ENCODE peak calls at places on chromosome 19, in four cellular contexts. J is WTC11, I is K562, X is HepG2. Z is an unnamed sample.

GRCh38 chr19:33376423-33376822 is 2.9 kb downstream of the CEBPG start:
- DNase-seq in J (no peak), I (no peak), X (peak), Z (no peak)

GRCh38 chr19:55697698-55698097 is 22.7 kb downstream of the EPN1 start:
- DNase-seq in J (no peak), I (no peak), X (no peak), Z (no peak)

GRCh38 chr19:38155453-38155852 is 68.6 kb downstream of the DPF1 start:
- DNase-seq in J (no peak), I (peak), X (no peak), Z (no peak)

GRCh38 chr19:44602071-44602470 is 11.3 kb upstream of the IGSF23 start:
- DNase-seq in J (no peak), I (no peak), X (no peak), Z (no peak)

GRCh38 chr19:41746593-41747227 is 8.6 kb upstream of the CEACAM6 start:
- DNase-seq in J (peak), I (peak), X (peak), Z (no peak)

GRCh38 chr19:6064016-6064702 is 46.1 kb downstream of the RFX2 start:
- DNase-seq in J (no peak), I (no peak), X (no peak), Z (no peak)

GRCh38 chr19:15249560-15249874 is 17.3 kb upstream of the EPHX3 start:
- DNase-seq in J (no peak), I (no peak), X (no peak), Z (no peak)

GRCh38 chr19:42352216-42352892 is 26.9 kb downstream of the MEGF8 start:
- DNase-seq in J (no peak), I (no peak), X (no peak), Z (no peak)

GRCh38 chr19:38412491-38412890 is 9.6 kb downstream of the FAM98C start:
- DNase-seq in J (no peak), I (no peak), X (no peak), Z (no peak)

GRCh38 chr19:1626417-1627010 is 21.3 kb upstream of the UQCR11 start:
- DNase-seq in J (no peak), I (no peak), X (no peak), Z (no peak)

GRCh38 chr19:46731007-46731501 is 14.1 kb upstream of the PRKD2 start:
- DNase-seq in J (no peak), I (peak), X (no peak), Z (no peak)
- TF ChIP-seq TCF7 in J (no peak), I (no peak), X (no peak), Z (no peak)

DNA sequence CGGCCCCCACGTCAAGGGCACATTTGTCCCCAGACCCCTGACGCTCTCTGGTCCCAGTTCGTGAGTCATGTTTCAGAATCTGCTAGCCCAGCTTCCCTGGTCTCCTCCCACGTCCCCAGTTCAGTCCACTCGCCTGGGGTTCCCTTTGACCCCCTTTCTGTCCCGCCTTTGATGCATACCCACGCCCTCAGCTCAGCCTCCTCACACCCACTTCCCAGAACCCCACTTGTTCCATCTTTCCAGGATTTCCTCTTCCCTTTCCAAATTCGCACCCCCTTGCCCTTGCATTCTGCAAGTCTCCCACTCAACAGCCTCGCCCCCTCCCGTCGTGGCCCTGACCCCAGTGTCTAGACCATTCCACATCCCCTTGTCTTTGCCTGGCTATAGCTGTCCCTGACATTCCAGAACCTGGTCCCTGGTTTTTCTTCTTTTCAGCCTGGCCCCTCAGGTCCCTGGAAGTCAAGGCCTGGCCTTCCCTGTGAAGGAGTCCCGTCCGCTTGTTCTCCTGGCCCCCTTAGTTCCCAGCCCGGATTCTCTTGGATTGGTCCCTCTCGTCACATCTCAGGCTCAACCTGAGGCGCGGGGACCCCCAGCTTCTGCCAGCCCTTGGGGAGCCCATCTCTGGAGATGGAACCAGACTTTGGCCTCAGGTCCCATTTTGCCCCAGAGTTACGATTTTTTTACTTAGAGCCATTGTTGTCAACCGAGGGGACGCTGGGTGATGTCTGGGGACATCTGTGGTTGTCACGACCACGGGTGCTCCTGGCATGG is 1.3 kb downstream of the NCLN start:
- DNase-seq in J (no peak), I (peak), X (no peak), Z (no peak)
- TF ChIP-seq TCF7 in J (no peak), I (no peak), X (no peak), Z (no peak)

GRCh38 chr19:16714702-16715294 is 4.8 kb upstream of the NWD1 start:
- DNase-seq in J (peak), I (peak), X (peak), Z (peak)

DNA sequence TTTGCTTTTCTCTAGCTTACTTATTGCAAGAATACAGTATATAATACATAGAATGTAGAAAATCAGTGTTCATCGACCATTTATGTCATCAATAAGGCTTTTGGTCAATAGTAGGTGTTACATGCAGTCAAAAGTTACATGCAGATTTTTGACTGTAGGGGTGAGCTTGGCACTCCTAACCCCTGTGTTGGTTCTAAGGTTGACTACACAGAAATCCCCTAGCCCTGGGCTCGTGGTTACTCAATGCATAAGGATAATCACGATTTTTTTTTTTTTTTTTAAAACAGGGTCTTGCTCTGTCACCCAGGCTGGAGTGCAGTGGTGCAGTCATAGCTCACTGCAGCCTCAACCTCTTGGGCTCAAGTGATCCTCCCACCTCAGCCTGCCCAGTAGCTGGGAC is 4.0 kb upstream of the NWD1 start:
- DNase-seq in J (no peak), I (no peak), X (no peak), Z (no peak)
- TF ChIP-seq TCF7 in J (no peak), I (no peak), X (no peak), Z (no peak)

DNA sequence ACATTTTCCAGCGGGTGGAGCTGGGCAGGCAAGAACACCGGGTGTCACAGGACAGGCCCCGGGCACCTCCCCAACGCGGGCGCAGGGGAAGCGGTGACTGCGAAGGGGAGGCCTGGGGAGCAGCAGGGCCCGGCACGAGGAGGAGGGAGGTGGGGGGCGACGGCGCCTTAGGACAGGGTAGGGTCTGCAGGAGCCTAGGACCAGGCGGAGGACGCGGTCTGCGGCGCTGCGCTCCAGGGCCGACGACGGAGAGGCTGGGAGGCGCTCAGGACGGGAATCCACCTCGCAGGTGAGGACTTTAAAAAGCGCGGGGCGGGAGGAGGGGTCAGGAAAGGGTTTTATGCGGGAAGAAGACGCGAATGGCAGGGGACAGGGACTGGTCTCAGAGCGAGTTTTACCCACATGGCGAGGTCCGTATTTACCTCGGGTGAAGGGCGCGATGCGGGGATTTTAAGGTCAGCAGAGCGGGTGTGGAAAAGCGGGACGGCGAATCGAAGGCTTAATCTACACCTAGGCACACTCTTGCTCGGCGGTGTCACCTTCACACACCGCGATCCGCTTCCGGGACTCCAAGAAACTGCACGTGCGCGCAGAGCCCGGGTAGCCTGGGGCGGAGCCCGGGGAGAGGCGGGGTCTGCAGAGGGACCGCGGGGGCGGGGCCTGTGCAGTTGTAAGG is 13.5 kb downstream of the ERVV-2 start:
- DNase-seq in J (peak), I (no peak), X (no peak), Z (no peak)
- TF ChIP-seq TCF7 in J (no peak), I (no peak), X (no peak), Z (no peak)

GRCh38 chr19:4015705-4016402 is 8.3 kb downstream of the PIAS4 start:
- DNase-seq in J (no peak), I (no peak), X (no peak), Z (no peak)
- TF ChIP-seq TCF7 in J (no peak), I (no peak), X (no peak), Z (no peak)

GRCh38 chr19:3743486-3743885 is 18.0 kb downstream of the APBA3 start:
- DNase-seq in J (no peak), I (peak), X (no peak), Z (no peak)
- TF ChIP-seq TCF7 in J (no peak), I (no peak), X (no peak), Z (no peak)

GRCh38 chr19:52273301-52273700 is 3.9 kb downstream of the ZNF766 start:
- DNase-seq in J (no peak), I (no peak), X (no peak), Z (no peak)

GRCh38 chr19:52269338-52270261 is at the start of gene ZNF766:
- DNase-seq in J (peak), I (peak), X (peak), Z (peak)

GRCh38 chr19:52274191-52274590 is 4.8 kb downstream of the ZNF766 start:
- DNase-seq in J (no peak), I (no peak), X (no peak), Z (no peak)

GRCh38 chr19:52270266-52270885 is 989 bp downstream of the ZNF766 start:
- DNase-seq in J (no peak), I (peak), X (no peak), Z (no peak)
- TF ChIP-seq TCF7 in J (no peak), I (no peak), X (no peak), Z (no peak)

GRCh38 chr19:48061401-48062344 is 17.8 kb upstream of the CABP5 start:
- DNase-seq in J (peak), I (no peak), X (no peak), Z (no peak)
- TF ChIP-seq TCF7 in J (no peak), I (no peak), X (no peak), Z (no peak)

GRCh38 chr19:31308781-31309180 is 40.5 kb downstream of the TSHZ3 start:
- DNase-seq in J (no peak), I (no peak), X (no peak), Z (no peak)
- TF ChIP-seq TCF7 in J (no peak), I (no peak), X (no peak), Z (no peak)

DNA sequence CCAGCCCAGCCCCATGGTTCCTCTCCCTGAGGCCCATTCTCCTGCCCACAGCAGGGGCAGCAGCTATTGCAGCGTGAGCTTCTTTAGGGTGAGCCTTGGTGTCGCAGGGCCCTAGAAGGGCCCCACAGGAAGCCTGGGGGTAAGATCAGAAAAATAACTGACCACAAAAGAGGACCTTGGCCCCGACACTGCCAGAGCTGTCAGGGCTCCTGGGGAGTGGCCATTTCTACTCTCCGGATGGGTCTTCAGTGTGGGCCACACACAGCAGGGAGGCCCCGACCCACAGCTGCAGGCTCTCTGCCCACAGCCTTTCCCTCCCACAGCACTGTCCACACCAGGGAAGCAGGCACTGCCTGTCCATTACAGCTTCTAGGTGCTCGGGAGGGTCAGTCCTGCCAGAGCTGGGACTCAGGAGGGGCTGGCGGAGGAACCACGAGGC is 3.5 kb upstream of the SIGLEC8 start:
- DNase-seq in J (no peak), I (no peak), X (no peak), Z (no peak)
- TF ChIP-seq TCF7 in J (no peak), I (no peak), X (no peak), Z (no peak)